ENCODE peak calls at places on chromosomes 16 and 17, in seven cellular contexts. One of them, this sample, is unnamed.

GRCh38 chr17:42288985-42289862 is 926 bp downstream of the STAT5A start:
- DNase-seq in heart left ventricle: no peak
- DNase-seq in breast epithelium: no peak
- DNase-seq in psoas muscle: peak; percentile 67
- DNase-seq in Caco-2: peak; percentile 34
- DNase-seq in colonic mucosa: peak; percentile 66
- DNase-seq in cardiac muscle cell: no peak
- DNase-seq in this sample: peak; percentile 64

GRCh38 chr17:49361129-49361901 is 735 bp downstream of the ZNF652 start:
- DNase-seq in heart left ventricle: peak; percentile 49
- DNase-seq in breast epithelium: no peak
- DNase-seq in psoas muscle: peak; percentile 64
- DNase-seq in Caco-2: peak; percentile 75
- DNase-seq in colonic mucosa: peak; percentile 66
- DNase-seq in cardiac muscle cell: peak; percentile 35
- DNase-seq in this sample: peak; percentile 21

GRCh38 chr17:48576479-48577309 is 1.5 kb downstream of the HOXB4 start:
- DNase-seq in heart left ventricle: no peak
- DNase-seq in breast epithelium: no peak
- DNase-seq in psoas muscle: no peak
- DNase-seq in Caco-2: no peak
- DNase-seq in colonic mucosa: no peak
- DNase-seq in cardiac muscle cell: no peak
- DNase-seq in this sample: no peak

GRCh38 chr16:79293831-79294230 is 306.7 kb downstream of the MAF start:
- DNase-seq in heart left ventricle: no peak
- DNase-seq in breast epithelium: no peak
- DNase-seq in psoas muscle: no peak
- DNase-seq in Caco-2: peak; percentile 51
- DNase-seq in colonic mucosa: no peak
- DNase-seq in cardiac muscle cell: no peak
- DNase-seq in this sample: no peak

GRCh38 chr16:70582280-70582978 is 58.8 kb downstream of the SF3B3 start:
- DNase-seq in heart left ventricle: no peak
- DNase-seq in breast epithelium: no peak
- DNase-seq in psoas muscle: no peak
- DNase-seq in Caco-2: no peak
- DNase-seq in colonic mucosa: no peak
- DNase-seq in cardiac muscle cell: no peak
- DNase-seq in this sample: no peak

GRCh38 chr16:75322706-75323105 is 71.3 kb upstream of the BCAR1 start:
- DNase-seq in heart left ventricle: no peak
- DNase-seq in breast epithelium: no peak
- DNase-seq in psoas muscle: no peak
- DNase-seq in Caco-2: no peak
- DNase-seq in colonic mucosa: no peak
- DNase-seq in cardiac muscle cell: no peak
- DNase-seq in this sample: no peak

GRCh38 chr17:16925461-16926060 is 46.4 kb downstream of the TNFRSF13B start:
- DNase-seq in heart left ventricle: no peak
- DNase-seq in breast epithelium: peak; percentile 43
- DNase-seq in psoas muscle: peak; percentile 15
- DNase-seq in Caco-2: peak; percentile 27
- DNase-seq in colonic mucosa: no peak
- DNase-seq in cardiac muscle cell: no peak
- DNase-seq in this sample: no peak

GRCh38 chr17:71071837-71072236 is 902.5 kb downstream of the KCNJ2 start:
- DNase-seq in heart left ventricle: peak; percentile 28
- DNase-seq in breast epithelium: no peak
- DNase-seq in psoas muscle: no peak
- DNase-seq in Caco-2: no peak
- DNase-seq in colonic mucosa: no peak
- DNase-seq in cardiac muscle cell: no peak
- DNase-seq in this sample: no peak

GRCh38 chr17:62791235-62792121 is 16.6 kb downstream of the MARCHF10 start:
- DNase-seq in heart left ventricle: no peak
- DNase-seq in breast epithelium: no peak
- DNase-seq in psoas muscle: no peak
- DNase-seq in Caco-2: no peak
- DNase-seq in colonic mucosa: no peak
- DNase-seq in cardiac muscle cell: peak; percentile 30
- DNase-seq in this sample: no peak

GRCh38 chr17:44124118-44124438 is 637 bp upstream of the HDAC5 start:
- DNase-seq in heart left ventricle: no peak
- DNase-seq in breast epithelium: no peak
- DNase-seq in psoas muscle: no peak
- DNase-seq in Caco-2: no peak
- DNase-seq in colonic mucosa: no peak
- DNase-seq in cardiac muscle cell: no peak
- DNase-seq in this sample: no peak

GRCh38 chr16:77043076-77043475 is 147.9 kb upstream of the MON1B start:
- DNase-seq in heart left ventricle: no peak
- DNase-seq in breast epithelium: no peak
- DNase-seq in psoas muscle: no peak
- DNase-seq in Caco-2: no peak
- DNase-seq in colonic mucosa: no peak
- DNase-seq in cardiac muscle cell: no peak
- DNase-seq in this sample: no peak

GRCh38 chr17:63279498-63280230 is 166.4 kb downstream of the CYB561 start:
- DNase-seq in heart left ventricle: no peak
- DNase-seq in breast epithelium: no peak
- DNase-seq in psoas muscle: no peak
- DNase-seq in Caco-2: no peak
- DNase-seq in colonic mucosa: no peak
- DNase-seq in cardiac muscle cell: no peak
- DNase-seq in this sample: no peak

GRCh38 chr17:48121921-48122650 is 14.5 kb downstream of the SNX11 start:
- DNase-seq in heart left ventricle: no peak
- DNase-seq in breast epithelium: no peak
- DNase-seq in psoas muscle: no peak
- DNase-seq in Caco-2: no peak
- DNase-seq in colonic mucosa: no peak
- DNase-seq in cardiac muscle cell: no peak
- DNase-seq in this sample: no peak

GRCh38 chr16:53809088-53809951 is 105.4 kb downstream of the FTO start:
- DNase-seq in heart left ventricle: no peak
- DNase-seq in breast epithelium: no peak
- DNase-seq in psoas muscle: no peak
- DNase-seq in Caco-2: no peak
- DNase-seq in colonic mucosa: no peak
- DNase-seq in cardiac muscle cell: no peak
- DNase-seq in this sample: no peak

GRCh38 chr17:13600475-13601316 is 1.0 kb downstream of the HS3ST3A1 start:
- DNase-seq in heart left ventricle: no peak
- DNase-seq in breast epithelium: no peak
- DNase-seq in psoas muscle: no peak
- DNase-seq in Caco-2: no peak
- DNase-seq in colonic mucosa: no peak
- DNase-seq in cardiac muscle cell: peak; percentile 39
- DNase-seq in this sample: peak; percentile 31
- TF ChIP-seq CTCF in heart left ventricle: no peak
- TF ChIP-seq CTCF in breast epithelium: no peak
- TF ChIP-seq CTCF in psoas muscle: no peak
- TF ChIP-seq CTCF in Caco-2: no peak
- TF ChIP-seq CTCF in colonic mucosa: no peak
- TF ChIP-seq CTCF in cardiac muscle cell: no peak
- TF ChIP-seq CTCF in this sample: no peak

GRCh38 chr17:28918295-28918694 is 15.4 kb upstream of the DHRS13 start:
- DNase-seq in heart left ventricle: no peak
- DNase-seq in breast epithelium: no peak
- DNase-seq in psoas muscle: no peak
- DNase-seq in Caco-2: no peak
- DNase-seq in colonic mucosa: no peak
- DNase-seq in cardiac muscle cell: no peak
- DNase-seq in this sample: no peak

GRCh38 chr17:28917029-28917428 is 14.2 kb upstream of the DHRS13 start:
- DNase-seq in heart left ventricle: no peak
- DNase-seq in breast epithelium: no peak
- DNase-seq in psoas muscle: no peak
- DNase-seq in Caco-2: no peak
- DNase-seq in colonic mucosa: no peak
- DNase-seq in cardiac muscle cell: no peak
- DNase-seq in this sample: no peak

GRCh38 chr17:28917465-28917864 is 14.6 kb upstream of the DHRS13 start:
- DNase-seq in heart left ventricle: no peak
- DNase-seq in breast epithelium: no peak
- DNase-seq in psoas muscle: no peak
- DNase-seq in Caco-2: no peak
- DNase-seq in colonic mucosa: no peak
- DNase-seq in cardiac muscle cell: no peak
- DNase-seq in this sample: no peak

GRCh38 chr17:28912938-28913333 is 10.1 kb upstream of the DHRS13 start:
- DNase-seq in heart left ventricle: no peak
- DNase-seq in breast epithelium: no peak
- DNase-seq in psoas muscle: no peak
- DNase-seq in Caco-2: no peak
- DNase-seq in colonic mucosa: no peak
- DNase-seq in cardiac muscle cell: no peak
- DNase-seq in this sample: no peak

DNA sequence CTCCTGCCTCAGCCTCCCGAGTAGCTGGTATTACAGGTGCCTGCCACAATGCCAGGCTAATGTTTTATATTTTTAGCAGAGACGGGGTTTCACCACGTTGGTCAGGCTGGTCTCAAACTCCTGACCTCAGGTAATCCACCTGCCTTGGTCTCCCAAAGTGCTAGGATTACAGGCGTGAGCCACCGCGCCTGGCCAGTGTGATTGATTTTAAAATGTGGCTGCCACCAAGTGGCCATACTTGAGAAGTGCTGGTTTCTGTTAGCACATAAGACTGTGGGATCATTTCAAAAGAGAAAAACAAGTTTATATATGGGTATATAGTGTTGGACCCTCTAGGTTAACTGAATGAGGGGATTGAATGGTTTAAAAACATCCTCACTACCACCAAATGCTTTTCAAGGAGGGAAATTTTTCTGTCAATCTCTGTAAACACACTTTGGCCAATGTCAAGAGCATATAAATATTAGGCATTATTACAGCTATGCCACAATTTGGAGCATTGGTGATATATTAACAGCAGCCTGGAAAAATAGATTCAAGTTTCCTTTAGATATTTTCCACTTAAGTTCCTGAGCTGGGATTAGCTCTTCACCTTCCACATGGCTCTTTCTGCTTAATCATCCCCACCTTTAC is 13.5 kb upstream of the DHRS13 start:
- DNase-seq in heart left ventricle: no peak
- DNase-seq in breast epithelium: no peak
- DNase-seq in psoas muscle: no peak
- DNase-seq in Caco-2: no peak
- DNase-seq in colonic mucosa: peak; percentile 54
- DNase-seq in cardiac muscle cell: peak; percentile 37
- DNase-seq in this sample: peak; percentile 52
- H3K36me3 ChIP-seq in heart left ventricle: peaks cover 100% of the 10 kb centered on the region
- H3K36me3 ChIP-seq in breast epithelium: peaks cover 6% of the 10 kb centered on the region
- H3K36me3 ChIP-seq in psoas muscle: peaks cover 20% of the 10 kb centered on the region
- H3K36me3 ChIP-seq in Caco-2: peaks cover 5% of the 10 kb centered on the region
- H3K36me3 ChIP-seq in colonic mucosa: peaks cover 22% of the 10 kb centered on the region
- H3K36me3 ChIP-seq in cardiac muscle cell: peaks cover 88% of the 10 kb centered on the region
- H3K36me3 ChIP-seq in this sample: no peaks in the 10 kb centered on the region

GRCh38 chr16:89166696-89167424 is 4.7 kb upstream of the CDH15 start:
- DNase-seq in heart left ventricle: no peak
- DNase-seq in breast epithelium: no peak
- DNase-seq in psoas muscle: peak; percentile 41
- DNase-seq in Caco-2: no peak
- DNase-seq in colonic mucosa: no peak
- DNase-seq in cardiac muscle cell: no peak
- DNase-seq in this sample: no peak

GRCh38 chr16:89163297-89163696 is 8.3 kb upstream of the CDH15 start:
- DNase-seq in heart left ventricle: no peak
- DNase-seq in breast epithelium: no peak
- DNase-seq in psoas muscle: no peak
- DNase-seq in Caco-2: no peak
- DNase-seq in colonic mucosa: no peak
- DNase-seq in cardiac muscle cell: no peak
- DNase-seq in this sample: no peak

GRCh38 chr16:89162314-89162713 is 9.2 kb upstream of the CDH15 start:
- DNase-seq in heart left ventricle: no peak
- DNase-seq in breast epithelium: no peak
- DNase-seq in psoas muscle: no peak
- DNase-seq in Caco-2: no peak
- DNase-seq in colonic mucosa: no peak
- DNase-seq in cardiac muscle cell: no peak
- DNase-seq in this sample: no peak

GRCh38 chr16:89164847-89165684 is 6.5 kb upstream of the CDH15 start:
- DNase-seq in heart left ventricle: no peak
- DNase-seq in breast epithelium: no peak
- DNase-seq in psoas muscle: peak; percentile 47
- DNase-seq in Caco-2: no peak
- DNase-seq in colonic mucosa: no peak
- DNase-seq in cardiac muscle cell: no peak
- DNase-seq in this sample: no peak

DNA sequence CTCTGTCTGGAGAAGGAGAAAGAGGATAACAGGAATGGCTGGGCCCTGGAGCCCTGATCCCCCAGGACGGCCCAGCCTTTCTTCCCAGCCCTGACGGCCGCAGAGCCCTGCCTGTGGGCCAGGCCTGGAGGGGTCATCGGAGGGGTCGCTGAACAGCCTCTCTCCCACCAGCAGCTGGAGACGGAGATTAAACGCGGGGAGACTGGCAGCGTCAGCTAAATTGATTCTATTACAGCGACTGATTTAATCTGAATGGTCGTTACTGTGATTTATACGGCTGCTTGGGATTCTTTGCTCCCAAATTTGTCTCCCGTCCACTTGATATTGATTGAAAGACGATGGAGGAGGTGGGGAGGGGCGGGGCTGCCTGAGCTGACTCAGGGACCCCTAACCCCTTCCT is 7.1 kb upstream of the CDH15 start:
- DNase-seq in heart left ventricle: no peak
- DNase-seq in breast epithelium: no peak
- DNase-seq in psoas muscle: no peak
- DNase-seq in Caco-2: no peak
- DNase-seq in colonic mucosa: no peak
- DNase-seq in cardiac muscle cell: no peak
- DNase-seq in this sample: no peak
- TF ChIP-seq CTCF in heart left ventricle: no peak
- TF ChIP-seq CTCF in breast epithelium: no peak
- TF ChIP-seq CTCF in psoas muscle: no peak
- TF ChIP-seq CTCF in Caco-2: no peak
- TF ChIP-seq CTCF in colonic mucosa: no peak
- TF ChIP-seq CTCF in cardiac muscle cell: no peak
- TF ChIP-seq CTCF in this sample: no peak

GRCh38 chr16:69444873-69445517 is 20.6 kb downstream of the CYB5B start:
- DNase-seq in heart left ventricle: no peak
- DNase-seq in breast epithelium: no peak
- DNase-seq in psoas muscle: no peak
- DNase-seq in Caco-2: no peak
- DNase-seq in colonic mucosa: no peak
- DNase-seq in cardiac muscle cell: no peak
- DNase-seq in this sample: no peak
- H3K36me3 ChIP-seq in heart left ventricle: peaks cover 13% of the 10 kb centered on the region
- H3K36me3 ChIP-seq in breast epithelium: no peaks in the 10 kb centered on the region
- H3K36me3 ChIP-seq in psoas muscle: no peaks in the 10 kb centered on the region
- H3K36me3 ChIP-seq in Caco-2: peaks cover 4% of the 10 kb centered on the region
- H3K36me3 ChIP-seq in colonic mucosa: no peaks in the 10 kb centered on the region
- H3K36me3 ChIP-seq in cardiac muscle cell: peaks cover 24% of the 10 kb centered on the region
- H3K36me3 ChIP-seq in this sample: no peaks in the 10 kb centered on the region

This sample was measured in ovary.